ENCODE peak calls at places on chromosomes 6 and 20, in nine cellular contexts. B, L, X, K, S, M, I, Q and F are unnamed samples.

GRCh38 chr20:40010483-40010882 is 678.6 kb downstream of the MAFB start:
- DNase-seq in B (no peak), L (no peak), X (no peak), K (peak), S (peak), M (no peak), I (no peak), Q (no peak), F (no peak)

GRCh38 chr6:39266375-39266774 is 37.1 kb upstream of the KCNK5 start:
- DNase-seq in B (no peak), L (no peak), X (no peak), K (no peak), S (no peak), M (no peak), I (no peak), Q (no peak), F (no peak)

GRCh38 chr6:49406241-49406970 is 56.6 kb downstream of the MMUT start:
- DNase-seq in B (no peak), L (no peak), X (no peak), K (no peak), S (no peak), M (no peak), I (no peak), Q (no peak), F (no peak)

GRCh38 chr6:147141690-147142308 is 62.4 kb upstream of the STXBP5 start:
- DNase-seq in B (no peak), L (no peak), X (no peak), K (no peak), S (no peak), M (no peak), I (no peak), Q (no peak), F (no peak)

GRCh38 chr20:20713244-20713765 is 861 bp upstream of the RALGAPA2 start:
- DNase-seq in B (no peak), L (no peak), X (no peak), K (peak), S (peak), M (no peak), I (no peak), Q (no peak), F (no peak)

GRCh38 chr6:88984152-88984551 is 20.7 kb upstream of the RNGTT start:
- DNase-seq in B (no peak), L (no peak), X (no peak), K (no peak), S (no peak), M (no peak), I (no peak), Q (no peak), F (no peak)

GRCh38 chr6:48426636-48427035 is 315.6 kb upstream of the PTCHD4 start:
- DNase-seq in B (no peak), L (no peak), X (no peak), K (no peak), S (no peak), M (no peak), I (no peak), Q (no peak), F (no peak)

GRCh38 chr20:57428611-57429496 is 37.7 kb downstream of the RBM38 start:
- DNase-seq in B (no peak), L (no peak), X (no peak), K (no peak), S (no peak), M (no peak), I (no peak), Q (no peak), F (no peak)

GRCh38 chr6:129696028-129696418 is 14.0 kb downstream of the ARHGAP18 start:
- DNase-seq in B (no peak), L (no peak), X (no peak), K (no peak), S (no peak), M (no peak), I (no peak), Q (no peak), F (no peak)

GRCh38 chr20:4949833-4950178 is 51.5 kb downstream of the SLC23A2 start:
- DNase-seq in B (no peak), L (no peak), X (no peak), K (no peak), S (no peak), M (no peak), I (peak), Q (peak), F (peak)

GRCh38 chr6:8707956-8708772 is 272.8 kb upstream of the SLC35B3 start:
- DNase-seq in B (no peak), L (no peak), X (no peak), K (no peak), S (no peak), M (no peak), I (no peak), Q (peak), F (no peak)

GRCh38 chr6:27478706-27479318 is 5.9 kb upstream of the ZNF184 start:
- DNase-seq in B (peak), L (peak), X (peak), K (peak), S (peak), M (peak), I (peak), Q (peak), F (peak)

GRCh38 chr6:44049163-44049988 is 77.9 kb downstream of the MRPL14 start:
- DNase-seq in B (no peak), L (no peak), X (no peak), K (peak), S (no peak), M (no peak), I (peak), Q (no peak), F (no peak)

GRCh38 chr20:10490706-10491105 is 55.6 kb downstream of the SLX4IP start:
- DNase-seq in B (peak), L (no peak), X (no peak), K (no peak), S (no peak), M (no peak), I (no peak), Q (no peak), F (no peak)

GRCh38 chr20:10495173-10495572 is 60.1 kb downstream of the SLX4IP start:
- DNase-seq in B (no peak), L (no peak), X (no peak), K (no peak), S (no peak), M (no peak), I (no peak), Q (no peak), F (no peak)

GRCh38 chr20:10492065-10492464 is 57.0 kb downstream of the SLX4IP start:
- DNase-seq in B (no peak), L (no peak), X (no peak), K (no peak), S (no peak), M (no peak), I (no peak), Q (no peak), F (no peak)

GRCh38 chr20:10489853-10490627 is 54.9 kb downstream of the SLX4IP start:
- DNase-seq in B (no peak), L (no peak), X (no peak), K (no peak), S (no peak), M (no peak), I (no peak), Q (no peak), F (no peak)

DNA sequence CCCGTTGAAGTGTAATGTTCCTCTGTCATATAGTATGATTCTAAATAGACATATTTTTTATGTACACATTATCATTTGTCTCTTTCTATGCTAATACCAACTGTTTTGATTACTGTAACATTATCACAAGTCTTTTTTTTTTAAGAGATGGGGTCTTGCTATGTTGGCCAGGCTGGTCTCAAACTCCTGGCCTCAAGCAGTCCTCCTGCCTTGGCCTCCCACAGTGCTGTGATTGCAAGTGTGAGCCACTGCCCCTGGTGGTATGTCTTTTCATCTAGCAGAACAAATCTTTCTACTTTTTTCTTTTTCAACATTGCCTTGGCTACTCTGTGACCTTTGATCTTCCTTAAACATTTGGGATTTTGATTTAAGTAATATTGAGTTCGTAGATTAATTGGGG is 57.7 kb downstream of the SLX4IP start:
- DNase-seq in B (no peak), L (no peak), X (no peak), K (no peak), S (no peak), M (no peak), I (no peak), Q (no peak), F (no peak)
- TF ChIP-seq CTCF in B (peak), L (no peak), X (no peak), K (no peak), S (no peak), M (no peak), I (no peak), Q (peak), F (no peak)

GRCh38 chr6:75694406-75694805 is 54.6 kb upstream of the MYO6 start:
- DNase-seq in B (no peak), L (no peak), X (no peak), K (no peak), S (no peak), M (no peak), I (no peak), Q (no peak), F (no peak)

GRCh38 chr6:75689576-75689975 is 59.5 kb upstream of the MYO6 start:
- DNase-seq in B (no peak), L (no peak), X (no peak), K (no peak), S (no peak), M (no peak), I (no peak), Q (no peak), F (no peak)

GRCh38 chr6:75691012-75691411 is 58.0 kb upstream of the MYO6 start:
- DNase-seq in B (no peak), L (no peak), X (no peak), K (no peak), S (no peak), M (no peak), I (no peak), Q (no peak), F (no peak)

DNA sequence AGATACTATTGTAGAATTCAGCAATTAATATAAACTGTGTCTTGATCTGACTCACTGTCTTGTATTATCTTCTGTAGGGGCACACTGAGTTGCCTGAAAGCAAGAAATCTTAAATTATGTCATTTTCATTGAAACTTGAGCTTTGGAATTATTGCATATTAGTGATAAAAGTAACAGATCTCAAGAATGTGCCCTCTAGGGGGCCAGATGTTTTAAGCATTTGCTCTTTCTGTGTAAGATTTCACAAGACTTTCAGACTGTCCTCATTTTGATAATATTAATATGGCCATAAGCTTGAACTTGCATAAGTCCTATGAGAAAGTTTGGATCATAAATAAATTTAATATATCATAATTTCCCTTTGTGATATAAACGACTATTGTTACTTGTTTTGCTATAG is 55.5 kb upstream of the MYO6 start:
- DNase-seq in B (no peak), L (no peak), X (no peak), K (no peak), S (no peak), M (no peak), I (no peak), Q (no peak), F (no peak)
- TF ChIP-seq CTCF in B (peak), L (no peak), X (no peak), K (no peak), S (no peak), M (peak), I (no peak), Q (no peak), F (no peak)

GRCh38 chr20:35771689-35772562 is at the start of gene PHF20:
- DNase-seq in B (peak), L (peak), X (peak), K (peak), S (peak), M (peak), I (peak), Q (peak), F (peak)
- TF ChIP-seq CTCF in B (no peak), L (no peak), X (no peak), K (no peak), S (no peak), M (no peak), I (no peak), Q (no peak), F (no peak)

GRCh38 chr20:62892348-62893304 is 31.0 kb upstream of the TCFL5 start:
- DNase-seq in B (no peak), L (no peak), X (no peak), K (no peak), S (no peak), M (no peak), I (no peak), Q (no peak), F (no peak)

GRCh38 chr20:62894261-62894660 is 32.0 kb downstream of the DIDO1 start:
- DNase-seq in B (no peak), L (no peak), X (no peak), K (no peak), S (no peak), M (no peak), I (no peak), Q (no peak), F (no peak)

GRCh38 chr20:62891111-62891510 is 29.5 kb upstream of the TCFL5 start:
- DNase-seq in B (no peak), L (peak), X (no peak), K (no peak), S (no peak), M (no peak), I (no peak), Q (no peak), F (no peak)

GRCh38 chr20:62895539-62895938 is 30.8 kb downstream of the DIDO1 start:
- DNase-seq in B (no peak), L (no peak), X (no peak), K (no peak), S (no peak), M (no peak), I (no peak), Q (no peak), F (no peak)

DNA sequence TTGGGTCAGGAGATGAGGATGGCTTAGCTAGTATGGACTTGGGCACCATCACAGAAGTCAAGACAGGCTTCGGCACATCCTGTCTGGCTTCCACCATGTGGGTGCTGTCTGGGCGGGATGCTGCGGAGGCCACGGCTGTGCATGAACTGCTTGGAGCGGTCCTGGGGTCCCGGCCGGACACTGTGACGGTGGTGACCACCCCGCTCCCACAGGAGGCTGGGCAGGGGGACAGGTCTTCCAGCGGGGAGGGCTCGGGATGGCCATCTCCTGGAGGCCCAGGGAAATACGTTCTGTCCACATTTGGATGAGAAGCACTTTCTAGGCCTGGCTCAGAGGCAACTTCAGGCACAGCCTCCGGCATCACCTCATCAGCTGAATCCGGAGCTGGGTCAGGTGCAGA is 32.1 kb upstream of the TCFL5 start:
- DNase-seq in B (no peak), L (no peak), X (no peak), K (no peak), S (no peak), M (no peak), I (no peak), Q (no peak), F (no peak)
- TF ChIP-seq CTCF in B (peak), L (no peak), X (no peak), K (no peak), S (no peak), M (no peak), I (no peak), Q (no peak), F (no peak)

GRCh38 chr6:37306026-37306425 is 47.8 kb upstream of the RNF8 start:
- DNase-seq in B (no peak), L (no peak), X (no peak), K (no peak), S (no peak), M (no peak), I (no peak), Q (no peak), F (no peak)

GRCh38 chr6:37304766-37305165 is 46.8 kb upstream of the TMEM217 start:
- DNase-seq in B (no peak), L (no peak), X (no peak), K (no peak), S (no peak), M (no peak), I (no peak), Q (no peak), F (no peak)

GRCh38 chr6:37302086-37302686 is 44.2 kb upstream of the TMEM217 start:
- DNase-seq in B (no peak), L (no peak), X (no peak), K (no peak), S (no peak), M (no peak), I (no peak), Q (no peak), F (no peak)

GRCh38 chr6:37303091-37303620 is 45.2 kb upstream of the TMEM217 start:
- DNase-seq in B (no peak), L (no peak), X (no peak), K (no peak), S (no peak), M (no peak), I (no peak), Q (no peak), F (no peak)

GRCh38 chr6:37303891-37304503 is 46.1 kb upstream of the TMEM217 start:
- DNase-seq in B (no peak), L (no peak), X (no peak), K (no peak), S (no peak), M (no peak), I (peak), Q (no peak), F (no peak)
- TF ChIP-seq CTCF in B (peak), L (no peak), X (peak), K (peak), S (peak), M (peak), I (peak), Q (peak), F (no peak)

GRCh38 chr6:161242779-161243693 is 30.8 kb downstream of the AGPAT4 start:
- DNase-seq in B (peak), L (peak), X (no peak), K (no peak), S (peak), M (no peak), I (no peak), Q (no peak), F (no peak)
- TF ChIP-seq CTCF in B (no peak), L (no peak), X (no peak), K (no peak), S (no peak), M (no peak), I (no peak), Q (no peak), F (no peak)

GRCh38 chr6:143234686-143235085 is 174.0 kb downstream of the AIG1 start:
- DNase-seq in B (no peak), L (no peak), X (no peak), K (no peak), S (no peak), M (no peak), I (no peak), Q (no peak), F (no peak)

GRCh38 chr6:143241110-143241509 is 180.4 kb downstream of the AIG1 start:
- DNase-seq in B (no peak), L (no peak), X (no peak), K (no peak), S (no peak), M (no peak), I (no peak), Q (no peak), F (no peak)

GRCh38 chr6:143233563-143234285 is 173.0 kb downstream of the AIG1 start:
- DNase-seq in B (no peak), L (no peak), X (no peak), K (no peak), S (no peak), M (no peak), I (no peak), Q (no peak), F (no peak)

GRCh38 chr6:143236151-143236788 is 175.6 kb downstream of the AIG1 start:
- DNase-seq in B (peak), L (no peak), X (no peak), K (no peak), S (peak), M (no peak), I (no peak), Q (no peak), F (no peak)

DNA sequence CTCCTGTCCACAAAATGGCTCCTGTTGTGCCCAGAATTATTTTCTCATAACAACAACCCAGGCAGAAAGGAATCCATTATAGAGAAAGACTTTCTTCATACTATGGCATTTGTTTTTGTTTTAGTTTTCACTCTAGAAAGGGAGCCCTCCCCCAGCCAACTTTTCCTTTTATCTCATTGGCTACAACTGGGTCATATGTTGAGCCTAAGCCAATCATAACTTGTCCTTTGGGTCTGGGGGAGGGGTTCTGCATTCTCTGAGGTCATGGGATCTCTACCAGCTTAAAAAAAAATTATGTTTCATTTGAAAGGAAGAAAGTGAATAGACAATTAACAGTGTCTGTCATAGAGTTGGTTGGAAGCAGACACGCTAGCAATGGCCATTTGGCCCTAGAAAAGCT is 177.6 kb downstream of the AIG1 start:
- DNase-seq in B (no peak), L (no peak), X (no peak), K (no peak), S (no peak), M (no peak), I (no peak), Q (no peak), F (no peak)
- TF ChIP-seq CTCF in B (no peak), L (no peak), X (no peak), K (no peak), S (no peak), M (no peak), I (no peak), Q (no peak), F (no peak)

GRCh38 chr6:62711750-62712149 is 425.7 kb upstream of the KHDRBS2 start:
- DNase-seq in B (no peak), L (no peak), X (no peak), K (no peak), S (no peak), M (no peak), I (no peak), Q (no peak), F (no peak)

GRCh38 chr6:62707914-62708313 is 421.9 kb upstream of the KHDRBS2 start:
- DNase-seq in B (no peak), L (no peak), X (no peak), K (no peak), S (no peak), M (no peak), I (no peak), Q (no peak), F (no peak)

DNA sequence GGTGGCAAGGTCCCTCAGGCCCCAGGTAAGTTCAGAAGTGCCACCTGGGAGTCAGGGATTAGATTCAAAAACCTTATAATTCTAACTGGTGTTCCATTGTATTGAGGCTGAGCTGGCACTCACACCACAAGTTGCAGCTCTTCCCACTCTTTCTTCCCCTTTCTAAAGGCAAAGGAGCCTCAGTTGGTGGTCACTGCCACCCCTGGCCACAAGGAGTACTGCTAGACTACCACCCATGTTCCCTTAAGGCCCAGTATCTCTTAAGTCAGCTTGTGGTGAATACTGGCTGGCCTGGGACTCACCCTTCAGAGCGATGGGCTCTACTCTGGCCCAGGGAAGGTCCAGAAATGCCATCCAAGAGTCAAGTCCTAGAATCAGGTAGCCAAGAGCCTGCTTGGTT is 421.1 kb upstream of the KHDRBS2 start:
- DNase-seq in B (peak), L (no peak), X (no peak), K (no peak), S (no peak), M (no peak), I (no peak), Q (no peak), F (no peak)
- TF ChIP-seq CTCF in B (peak), L (no peak), X (no peak), K (no peak), S (no peak), M (no peak), I (no peak), Q (no peak), F (no peak)